ENCODE peak calls at places on chromosomes 1 and 21, in nine cellular contexts. A is transverse colon, M is SJSA1, E is dorsolateral prefrontal cortex, O is small intestine, Y is skeletal muscle cell, F is AG10803, T is H7, H is left ventricle myocardium inferior. N is an unnamed sample.

GRCh38 chr1:183365093-183365492 is 53.1 kb downstream of the NMNAT2 start:
- DNase-seq in A (no peak), M (no peak), E (no peak), O (no peak), Y (no peak), F (no peak), T (no peak), H (no peak), N (no peak)

GRCh38 chr1:186465956-186466355 is 5.0 kb upstream of the PDC start:
- DNase-seq in A (no peak), M (no peak), E (no peak), O (no peak), Y (no peak), F (peak; percentile 50), T (no peak), H (no peak), N (no peak)

GRCh38 chr1:98516306-98516705 is 145.2 kb upstream of the SNX7 start:
- DNase-seq in A (no peak), M (no peak), E (no peak), O (no peak), Y (no peak), F (no peak), T (no peak), H (no peak), N (no peak)

GRCh38 chr1:234770031-234770795 is 160.2 kb upstream of the IRF2BP2 start:
- DNase-seq in A (no peak), M (no peak), E (no peak), O (no peak), Y (no peak), F (no peak), T (peak; percentile 75), H (no peak), N (no peak)

GRCh38 chr1:20410555-20410954 is 75.5 kb downstream of the CAMK2N1 start:
- DNase-seq in A (no peak), M (no peak), E (no peak), O (no peak), Y (no peak), F (peak; percentile 25), T (no peak), H (no peak), N (peak; percentile 30)

GRCh38 chr1:219174672-219175564 is 1.2 kb downstream of the LYPLAL1 start:
- DNase-seq in A (peak; percentile 10), M (peak; percentile 44), E (no peak), O (peak; percentile 59), Y (peak; percentile 54), F (peak; percentile 84), T (peak; percentile 9), H (no peak), N (peak; percentile 86)

GRCh38 chr1:109513110-109513702 is 3.7 kb upstream of the AMIGO1 start:
- DNase-seq in A (no peak), M (no peak), E (no peak), O (no peak), Y (no peak), F (no peak), T (no peak), H (no peak), N (no peak)

GRCh38 chr1:1371741-1372711 is 3.0 kb downstream of the AURKAIP1 start:
- DNase-seq in A (peak; percentile 78), M (peak; percentile 73), E (no peak), O (peak; percentile 55), Y (no peak), F (peak; percentile 46), T (peak; percentile 99), H (peak; percentile 72), N (no peak)

GRCh38 chr1:230749635-230750034 is 2.4 kb downstream of the CAPN9 start:
- DNase-seq in A (no peak), M (no peak), E (no peak), O (no peak), Y (no peak), F (no peak), T (no peak), H (no peak), N (no peak)

GRCh38 chr1:65001238-65001792 is 35.0 kb upstream of the JAK1 start:
- DNase-seq in A (peak; percentile 72), M (no peak), E (peak; percentile 62), O (no peak), Y (peak; percentile 60), F (peak; percentile 50), T (peak; percentile 92), H (peak; percentile 83), N (peak; percentile 42)

GRCh38 chr1:58816747-58817221 is 32.9 kb upstream of the JUN start:
- DNase-seq in A (no peak), M (no peak), E (no peak), O (no peak), Y (no peak), F (no peak), T (no peak), H (no peak), N (peak; percentile 44)

GRCh38 chr1:237838320-237838719 is 52.4 kb downstream of the ZP4 start:
- DNase-seq in A (no peak), M (no peak), E (no peak), O (no peak), Y (no peak), F (no peak), T (no peak), H (no peak), N (no peak)

GRCh38 chr1:57963545-57963944 is 539.7 kb upstream of the DAB1 start:
- DNase-seq in A (no peak), M (no peak), E (no peak), O (no peak), Y (no peak), F (no peak), T (no peak), H (no peak), N (no peak)

GRCh38 chr1:14118691-14119485 is 418.9 kb downstream of the PRDM2 start:
- DNase-seq in A (no peak), M (no peak), E (no peak), O (no peak), Y (no peak), F (peak; percentile 5), T (no peak), H (no peak), N (no peak)

GRCh38 chr21:38402291-38402690 is 96.0 kb downstream of the ERG start:
- DNase-seq in A (no peak), M (no peak), E (no peak), O (no peak), Y (no peak), F (no peak), T (no peak), H (no peak), N (no peak)

GRCh38 chr1:22428672-22429071 is 23.0 kb upstream of the ZBTB40 start:
- DNase-seq in A (peak; percentile 20), M (peak; percentile 59), E (no peak), O (peak; percentile 78), Y (no peak), F (peak; percentile 48), T (peak; percentile 68), H (no peak), N (peak; percentile 75)
- H3K4me3 ChIP-seq in A (peak overlapping the region; percentile 32), M (peak overlapping the region; percentile 37), E (peak overlapping the region; percentile 22), O (no peak overlapping the region), Y (peak overlapping the region; percentile 45), F (peak overlapping the region; percentile 51), T (peak overlapping the region; percentile 10), H (peak overlapping the region; percentile 61), N (peak overlapping the region; percentile 42)

DNA sequence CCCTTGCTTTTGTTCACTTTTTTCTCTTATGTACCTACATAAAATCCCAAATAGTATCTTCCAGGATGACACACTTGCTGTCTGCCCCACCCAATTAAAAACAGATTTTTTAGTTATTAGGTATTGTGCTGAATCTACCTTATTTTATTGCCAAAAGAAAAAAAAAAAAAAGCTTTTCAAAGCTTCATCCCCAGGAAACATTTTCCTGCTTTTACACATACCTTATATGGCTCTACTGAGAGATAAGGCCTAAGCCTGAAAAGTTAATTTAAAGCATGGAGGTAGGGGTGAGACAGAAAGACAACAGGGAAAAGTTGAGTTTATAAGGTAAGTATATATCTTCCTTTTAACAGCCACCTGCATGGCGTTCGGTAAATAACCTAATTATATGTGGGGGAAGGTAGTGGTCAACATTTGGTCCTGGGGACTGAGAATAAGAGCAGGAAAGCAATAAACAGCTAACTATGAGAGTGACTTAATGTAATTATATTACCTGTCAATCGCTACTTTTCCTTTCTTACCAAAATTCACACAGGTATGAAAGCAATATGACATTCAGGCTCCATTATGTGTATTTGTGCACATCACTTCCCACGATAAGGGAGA is 54.6 kb upstream of the BOLA1 start:
- DNase-seq in A (no peak), M (no peak), E (no peak), O (peak; percentile 3), Y (no peak), F (no peak), T (no peak), H (no peak), N (peak; percentile 1)
- H3K4me3 ChIP-seq in A (peak overlapping the region; percentile 58), M (no peak overlapping the region), E (peak overlapping the region; percentile 59), O (peak overlapping the region; percentile 30), Y (peak overlapping the region; percentile 19), F (no peak overlapping the region), T (peak overlapping the region; percentile 88), H (no peak overlapping the region), N (peak overlapping the region; percentile 59)

DNA sequence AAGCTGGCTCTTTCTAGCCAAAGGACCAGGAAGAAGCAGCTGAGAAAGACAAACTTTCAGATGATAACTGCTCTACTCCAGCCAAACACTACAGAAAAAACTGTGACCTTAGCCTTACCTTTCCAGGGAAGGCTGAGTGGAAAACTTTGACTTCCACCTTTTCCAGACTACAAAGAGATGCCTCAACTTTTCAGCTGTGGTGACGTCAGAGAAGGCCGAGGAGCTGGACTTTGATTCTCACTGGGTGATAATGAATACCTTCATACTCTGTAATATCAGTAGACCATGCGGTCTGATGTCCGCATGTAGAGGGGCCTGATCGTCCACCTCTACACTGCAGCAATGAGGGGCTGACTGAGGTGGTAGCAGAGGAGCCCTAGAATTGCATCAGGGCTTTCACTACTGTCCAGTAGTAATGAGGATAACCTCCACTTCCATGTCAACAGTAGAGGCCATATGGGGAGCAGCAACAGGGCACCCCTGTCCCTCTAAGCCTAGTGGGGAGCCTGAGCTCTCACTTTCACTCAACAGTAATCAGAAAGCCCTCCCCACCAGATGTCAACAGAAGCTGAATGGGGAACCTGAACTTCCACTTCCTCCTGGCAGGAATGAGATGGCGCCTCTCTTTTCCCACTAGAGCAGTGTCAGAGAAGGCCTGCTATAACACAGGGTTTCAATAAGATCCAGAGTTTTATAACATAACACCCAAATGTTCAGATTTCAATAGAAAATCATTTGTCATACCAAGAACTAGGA is 28.4 kb upstream of the PADI1 start:
- DNase-seq in A (no peak), M (no peak), E (no peak), O (peak; percentile 38), Y (no peak), F (no peak), T (peak; percentile 10), H (no peak), N (no peak)
- H3K4me3 ChIP-seq in A (no peak overlapping the region), M (no peak overlapping the region), E (no peak overlapping the region), O (no peak overlapping the region), Y (no peak overlapping the region), F (no peak overlapping the region), T (no peak overlapping the region), H (no peak overlapping the region), N (no peak overlapping the region)

DNA sequence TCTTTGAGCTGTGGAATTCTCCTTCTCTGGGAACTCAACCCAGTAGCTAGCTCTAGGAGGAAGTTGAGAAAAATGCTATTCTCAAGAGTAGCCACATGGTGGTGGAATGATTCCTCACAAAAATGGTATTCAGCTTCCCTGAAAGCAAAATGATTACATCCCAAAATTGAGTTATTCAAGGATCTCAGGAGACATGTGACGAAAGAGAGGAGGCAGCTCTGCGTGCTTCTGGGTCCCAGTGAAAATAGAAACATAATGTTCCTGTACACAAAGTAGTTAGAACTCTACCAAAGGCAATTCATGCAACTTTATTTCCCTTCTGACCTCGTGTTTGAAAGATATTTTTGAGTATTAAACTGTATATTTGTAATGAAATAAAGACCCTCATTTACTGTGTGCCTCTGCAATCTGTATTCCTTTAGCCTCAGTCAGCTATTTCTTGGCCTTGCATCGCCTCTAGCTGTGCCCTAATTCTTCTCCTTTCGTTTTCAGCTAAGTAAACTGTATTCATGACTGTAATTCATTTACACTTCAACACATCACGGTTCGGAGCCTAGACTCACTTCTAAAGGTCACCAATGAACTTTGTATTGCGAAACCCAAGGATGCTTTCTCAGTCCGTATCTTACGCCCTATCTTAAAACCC is 167.3 kb downstream of the FASLG start:
- DNase-seq in A (no peak), M (peak; percentile 71), E (no peak), O (peak; percentile 71), Y (peak; percentile 91), F (peak; percentile 92), T (peak; percentile 34), H (no peak), N (peak; percentile 94)
- H3K4me3 ChIP-seq in A (peak overlapping the region; percentile 21), M (no peak overlapping the region), E (peak overlapping the region; percentile 26), O (no peak overlapping the region), Y (no peak overlapping the region), F (peak overlapping the region; percentile 22), T (no peak overlapping the region), H (peak overlapping the region; percentile 39), N (peak overlapping the region; percentile 20)

N was measured in foreskin fibroblast.